ENCODE peak calls at places on chromosomes 16 and 17, in seven cellular contexts. One of them, this sample, is unnamed. For H3K9me3, the result is how much of the 10 kb centered on the place peaks cover.

GRCh38 chr16:85416267-85417109 is 196.6 kb upstream of the GSE1 start:
- DNase-seq in prostate gland: no peak
- DNase-seq in IMR-90: peak
- DNase-seq in CD8-positive, alpha-beta T cell: peak
- DNase-seq in heart right ventricle: peak
- DNase-seq in Peyer's patch: peak
- DNase-seq in PC-9: peak
- DNase-seq in this sample: peak

GRCh38 chr16:47523342-47524006 is 62.3 kb downstream of the PHKB start:
- DNase-seq in prostate gland: no peak
- DNase-seq in IMR-90: no peak
- DNase-seq in CD8-positive, alpha-beta T cell: no peak
- DNase-seq in heart right ventricle: no peak
- DNase-seq in Peyer's patch: no peak
- DNase-seq in PC-9: no peak
- DNase-seq in this sample: no peak

GRCh38 chr17:39812466-39812865 is 51.6 kb downstream of the IKZF3 start:
- DNase-seq in prostate gland: peak
- DNase-seq in IMR-90: no peak
- DNase-seq in CD8-positive, alpha-beta T cell: no peak
- DNase-seq in heart right ventricle: no peak
- DNase-seq in Peyer's patch: no peak
- DNase-seq in PC-9: no peak
- DNase-seq in this sample: no peak

GRCh38 chr16:66872524-66872923 is 7.8 kb upstream of the PDP2 start:
- DNase-seq in prostate gland: no peak
- DNase-seq in IMR-90: no peak
- DNase-seq in CD8-positive, alpha-beta T cell: no peak
- DNase-seq in heart right ventricle: no peak
- DNase-seq in Peyer's patch: no peak
- DNase-seq in PC-9: no peak
- DNase-seq in this sample: no peak

GRCh38 chr17:80949451-80950421 is 41.9 kb upstream of the CHMP6 start:
- DNase-seq in prostate gland: no peak
- DNase-seq in IMR-90: no peak
- DNase-seq in CD8-positive, alpha-beta T cell: no peak
- DNase-seq in heart right ventricle: no peak
- DNase-seq in Peyer's patch: no peak
- DNase-seq in PC-9: no peak
- DNase-seq in this sample: peak

GRCh38 chr17:21375757-21376584 is at the start of gene KCNJ12:
- DNase-seq in prostate gland: no peak
- DNase-seq in IMR-90: no peak
- DNase-seq in CD8-positive, alpha-beta T cell: no peak
- DNase-seq in heart right ventricle: no peak
- DNase-seq in Peyer's patch: no peak
- DNase-seq in PC-9: no peak
- DNase-seq in this sample: no peak

GRCh38 chr16:5412721-5413120 is 315.1 kb upstream of the EEF2KMT start:
- DNase-seq in prostate gland: no peak
- DNase-seq in IMR-90: no peak
- DNase-seq in CD8-positive, alpha-beta T cell: no peak
- DNase-seq in heart right ventricle: no peak
- DNase-seq in Peyer's patch: no peak
- DNase-seq in PC-9: no peak
- DNase-seq in this sample: no peak

GRCh38 chr17:45296833-45297124 is 20.0 kb downstream of the MAP3K14 start:
- DNase-seq in prostate gland: peak
- DNase-seq in IMR-90: no peak
- DNase-seq in CD8-positive, alpha-beta T cell: no peak
- DNase-seq in heart right ventricle: no peak
- DNase-seq in Peyer's patch: no peak
- DNase-seq in PC-9: peak
- DNase-seq in this sample: no peak

GRCh38 chr16:15502041-15502725 is 67.8 kb downstream of the BMERB1 start:
- DNase-seq in prostate gland: no peak
- DNase-seq in IMR-90: peak
- DNase-seq in CD8-positive, alpha-beta T cell: no peak
- DNase-seq in heart right ventricle: no peak
- DNase-seq in Peyer's patch: no peak
- DNase-seq in PC-9: peak
- DNase-seq in this sample: no peak

GRCh38 chr17:59534583-59534982 is 30.8 kb upstream of the DHX40 start:
- DNase-seq in prostate gland: no peak
- DNase-seq in IMR-90: no peak
- DNase-seq in CD8-positive, alpha-beta T cell: no peak
- DNase-seq in heart right ventricle: no peak
- DNase-seq in Peyer's patch: no peak
- DNase-seq in PC-9: no peak
- DNase-seq in this sample: no peak

GRCh38 chr17:56173958-56174357 is 20.7 kb downstream of the ANKFN1 start:
- DNase-seq in prostate gland: no peak
- DNase-seq in IMR-90: no peak
- DNase-seq in CD8-positive, alpha-beta T cell: no peak
- DNase-seq in heart right ventricle: peak
- DNase-seq in Peyer's patch: no peak
- DNase-seq in PC-9: no peak
- DNase-seq in this sample: no peak

GRCh38 chr17:39666601-39667261 is 1.5 kb upstream of the PNMT start:
- DNase-seq in prostate gland: no peak
- DNase-seq in IMR-90: no peak
- DNase-seq in CD8-positive, alpha-beta T cell: no peak
- DNase-seq in heart right ventricle: peak
- DNase-seq in Peyer's patch: no peak
- DNase-seq in PC-9: no peak
- DNase-seq in this sample: no peak

GRCh38 chr17:65078441-65079160 is 22.1 kb upstream of the GNA13 start:
- DNase-seq in prostate gland: no peak
- DNase-seq in IMR-90: peak
- DNase-seq in CD8-positive, alpha-beta T cell: no peak
- DNase-seq in heart right ventricle: no peak
- DNase-seq in Peyer's patch: no peak
- DNase-seq in PC-9: no peak
- DNase-seq in this sample: no peak

GRCh38 chr17:8925141-8925540 is 40.4 kb downstream of the PIK3R5 start:
- DNase-seq in prostate gland: no peak
- DNase-seq in IMR-90: no peak
- DNase-seq in CD8-positive, alpha-beta T cell: no peak
- DNase-seq in heart right ventricle: no peak
- DNase-seq in Peyer's patch: no peak
- DNase-seq in PC-9: no peak
- DNase-seq in this sample: no peak

GRCh38 chr17:8930664-8931063 is 34.8 kb downstream of the PIK3R5 start:
- DNase-seq in prostate gland: no peak
- DNase-seq in IMR-90: no peak
- DNase-seq in CD8-positive, alpha-beta T cell: no peak
- DNase-seq in heart right ventricle: no peak
- DNase-seq in Peyer's patch: no peak
- DNase-seq in PC-9: no peak
- DNase-seq in this sample: no peak

GRCh38 chr17:8925808-8926207 is 39.7 kb downstream of the PIK3R5 start:
- DNase-seq in prostate gland: no peak
- DNase-seq in IMR-90: no peak
- DNase-seq in CD8-positive, alpha-beta T cell: no peak
- DNase-seq in heart right ventricle: no peak
- DNase-seq in Peyer's patch: no peak
- DNase-seq in PC-9: no peak
- DNase-seq in this sample: no peak

GRCh38 chr17:8927395-8927794 is 38.1 kb downstream of the PIK3R5 start:
- DNase-seq in prostate gland: no peak
- DNase-seq in IMR-90: no peak
- DNase-seq in CD8-positive, alpha-beta T cell: no peak
- DNase-seq in heart right ventricle: no peak
- DNase-seq in Peyer's patch: no peak
- DNase-seq in PC-9: no peak
- DNase-seq in this sample: no peak

DNA sequence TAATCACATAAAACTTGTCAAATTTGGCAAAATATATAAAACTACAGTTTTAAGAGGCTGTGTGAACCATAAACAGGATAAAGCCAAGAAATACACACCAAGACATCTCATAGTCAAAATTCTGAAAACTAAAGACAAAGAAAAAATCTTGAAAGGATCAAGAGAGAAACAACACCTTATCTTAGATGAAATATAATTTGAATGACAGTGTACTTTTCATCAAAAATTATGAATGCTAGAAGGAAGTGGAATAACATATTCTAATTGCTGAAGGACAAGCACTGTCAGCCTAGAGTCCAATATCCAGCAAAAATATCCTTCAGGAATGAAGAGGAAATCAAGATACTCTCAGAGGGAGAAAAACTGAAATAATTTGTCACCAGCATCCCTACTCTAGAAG is 37.2 kb downstream of the PIK3R5 start:
- DNase-seq in prostate gland: no peak
- DNase-seq in IMR-90: no peak
- DNase-seq in CD8-positive, alpha-beta T cell: no peak
- DNase-seq in heart right ventricle: no peak
- DNase-seq in Peyer's patch: no peak
- DNase-seq in PC-9: no peak
- DNase-seq in this sample: no peak
- H3K9me3 ChIP-seq in prostate gland: under half
- H3K9me3 ChIP-seq in IMR-90: under half
- H3K9me3 ChIP-seq in CD8-positive, alpha-beta T cell: under half
- H3K9me3 ChIP-seq in heart right ventricle: under half
- H3K9me3 ChIP-seq in Peyer's patch: under half
- H3K9me3 ChIP-seq in PC-9: under half
- H3K9me3 ChIP-seq in this sample: under half

GRCh38 chr16:35234679-35235078 is 1775.3 kb downstream of the TP53TG3F start:
- DNase-seq in prostate gland: no peak
- DNase-seq in IMR-90: no peak
- DNase-seq in CD8-positive, alpha-beta T cell: no peak
- DNase-seq in heart right ventricle: no peak
- DNase-seq in Peyer's patch: no peak
- DNase-seq in PC-9: peak
- DNase-seq in this sample: no peak

DNA sequence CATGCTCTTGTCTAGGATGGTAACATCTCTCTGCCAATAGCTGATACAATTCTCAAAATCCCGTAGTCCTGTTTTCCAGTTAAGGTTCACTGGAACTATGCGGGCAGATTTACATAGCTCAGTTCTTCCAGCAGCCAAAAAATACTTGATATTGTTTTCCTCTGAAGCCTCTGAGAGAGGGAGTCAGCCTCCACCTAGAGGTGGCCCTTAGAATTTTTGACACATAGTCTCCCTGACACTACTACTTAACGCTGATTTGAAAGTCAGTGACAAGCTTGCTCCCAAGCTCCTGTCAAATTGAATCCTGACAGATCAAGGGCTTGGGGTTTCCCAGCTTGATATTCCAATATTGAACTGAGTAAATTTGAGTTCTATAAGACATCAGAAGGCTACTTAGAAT is 1780.1 kb downstream of the TP53TG3F start:
- DNase-seq in prostate gland: no peak
- DNase-seq in IMR-90: no peak
- DNase-seq in CD8-positive, alpha-beta T cell: no peak
- DNase-seq in heart right ventricle: no peak
- DNase-seq in Peyer's patch: no peak
- DNase-seq in PC-9: peak
- DNase-seq in this sample: no peak
- H3K9me3 ChIP-seq in prostate gland: under half
- H3K9me3 ChIP-seq in IMR-90: under half
- H3K9me3 ChIP-seq in CD8-positive, alpha-beta T cell: under half
- H3K9me3 ChIP-seq in heart right ventricle: under half
- H3K9me3 ChIP-seq in Peyer's patch: under half
- H3K9me3 ChIP-seq in PC-9: under half
- H3K9me3 ChIP-seq in this sample: under half

GRCh38 chr17:27216836-27217235 is 77.1 kb upstream of the WSB1 start:
- DNase-seq in prostate gland: no peak
- DNase-seq in IMR-90: no peak
- DNase-seq in CD8-positive, alpha-beta T cell: no peak
- DNase-seq in heart right ventricle: no peak
- DNase-seq in Peyer's patch: peak
- DNase-seq in PC-9: no peak
- DNase-seq in this sample: no peak

GRCh38 chr17:27218719-27219488 is 75.0 kb upstream of the WSB1 start:
- DNase-seq in prostate gland: no peak
- DNase-seq in IMR-90: no peak
- DNase-seq in CD8-positive, alpha-beta T cell: no peak
- DNase-seq in heart right ventricle: no peak
- DNase-seq in Peyer's patch: no peak
- DNase-seq in PC-9: no peak
- DNase-seq in this sample: no peak

GRCh38 chr17:27222515-27222914 is 71.4 kb upstream of the WSB1 start:
- DNase-seq in prostate gland: no peak
- DNase-seq in IMR-90: no peak
- DNase-seq in CD8-positive, alpha-beta T cell: no peak
- DNase-seq in heart right ventricle: no peak
- DNase-seq in Peyer's patch: no peak
- DNase-seq in PC-9: no peak
- DNase-seq in this sample: no peak

GRCh38 chr17:27218041-27218440 is 75.9 kb upstream of the WSB1 start:
- DNase-seq in prostate gland: no peak
- DNase-seq in IMR-90: no peak
- DNase-seq in CD8-positive, alpha-beta T cell: no peak
- DNase-seq in heart right ventricle: no peak
- DNase-seq in Peyer's patch: peak
- DNase-seq in PC-9: no peak
- DNase-seq in this sample: no peak

DNA sequence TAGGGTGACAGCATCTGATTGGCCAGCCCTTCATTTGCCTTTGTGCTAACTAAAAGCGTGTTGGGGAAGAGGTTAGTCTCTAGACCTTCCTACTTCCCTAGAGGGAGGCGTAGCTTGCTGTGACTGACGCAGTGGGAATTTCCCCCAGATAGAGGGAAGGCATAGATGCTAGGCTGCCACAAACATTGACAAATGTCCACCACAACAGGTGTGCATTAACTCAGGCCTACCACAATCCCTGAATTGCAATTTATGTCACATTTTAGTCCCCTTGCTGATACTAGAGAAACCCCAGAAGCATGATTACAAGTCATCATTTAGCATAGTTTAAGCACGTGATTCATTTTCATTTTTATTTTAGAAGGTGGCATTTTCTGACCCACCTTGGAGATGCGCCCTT is 76.3 kb upstream of the WSB1 start:
- DNase-seq in prostate gland: no peak
- DNase-seq in IMR-90: no peak
- DNase-seq in CD8-positive, alpha-beta T cell: no peak
- DNase-seq in heart right ventricle: no peak
- DNase-seq in Peyer's patch: peak
- DNase-seq in PC-9: no peak
- DNase-seq in this sample: no peak
- H3K9me3 ChIP-seq in prostate gland: under half
- H3K9me3 ChIP-seq in IMR-90: under half
- H3K9me3 ChIP-seq in CD8-positive, alpha-beta T cell: under half
- H3K9me3 ChIP-seq in heart right ventricle: under half
- H3K9me3 ChIP-seq in Peyer's patch: under half
- H3K9me3 ChIP-seq in PC-9: under half
- H3K9me3 ChIP-seq in this sample: under half

GRCh38 chr17:69820881-69821473 is 254.0 kb upstream of the KCNJ16 start:
- DNase-seq in prostate gland: no peak
- DNase-seq in IMR-90: no peak
- DNase-seq in CD8-positive, alpha-beta T cell: no peak
- DNase-seq in heart right ventricle: no peak
- DNase-seq in Peyer's patch: no peak
- DNase-seq in PC-9: no peak
- DNase-seq in this sample: no peak
- H3K9me3 ChIP-seq in prostate gland: under half
- H3K9me3 ChIP-seq in IMR-90: under half
- H3K9me3 ChIP-seq in CD8-positive, alpha-beta T cell: under half
- H3K9me3 ChIP-seq in heart right ventricle: under half
- H3K9me3 ChIP-seq in Peyer's patch: under half
- H3K9me3 ChIP-seq in PC-9: under half
- H3K9me3 ChIP-seq in this sample: under half